ENCODE peak calls at places on chromosome 11, in ten cellular contexts. H is body of pancreas; Y is lower lobe of right lung; T is GM12878; L is CD4-positive, alpha-beta memory T cell; M is effector memory CD4-positive, alpha-beta T cell; R is uterus; W is adrenal gland; N is CD4-positive, CD25-positive, alpha-beta regulatory T cell; G is right cardiac atrium. O is an unnamed sample. For H3K9me3, the result is how much of the 10 kb centered on the place peaks cover.

GRCh38 chr11:112292785-112293407 is 32.2 kb upstream of the PLET1 start:
- DNase-seq in H (peak), Y (no peak), T (no peak), L (no peak), M (no peak), R (peak), W (peak), N (no peak), G (no peak), O (no peak)

GRCh38 chr11:9330387-9331384 is 16.3 kb upstream of the TMEM41B start:
- DNase-seq in H (no peak), Y (peak), T (no peak), L (no peak), M (no peak), R (no peak), W (no peak), N (no peak), G (no peak), O (no peak)

GRCh38 chr11:75639752-75640151 is 29.1 kb downstream of the MAP6 start:
- DNase-seq in H (peak), Y (peak), T (peak), L (no peak), M (no peak), R (peak), W (peak), N (no peak), G (peak), O (no peak)

GRCh38 chr11:116099541-116099940 is 595.3 kb upstream of the CADM1 start:
- DNase-seq in H (no peak), Y (no peak), T (no peak), L (no peak), M (no peak), R (no peak), W (no peak), N (no peak), G (no peak), O (no peak)

GRCh38 chr11:48103621-48104561 is 112.7 kb upstream of the OR4B1 start:
- DNase-seq in H (no peak), Y (no peak), T (no peak), L (no peak), M (no peak), R (no peak), W (no peak), N (no peak), G (no peak), O (no peak)

GRCh38 chr11:72589802-72590761 is 84.1 kb downstream of the PDE2A start:
- DNase-seq in H (peak), Y (no peak), T (no peak), L (peak), M (peak), R (no peak), W (no peak), N (no peak), G (peak), O (peak)

GRCh38 chr11:6320411-6321207 is at the start of gene CAVIN3:
- DNase-seq in H (peak), Y (peak), T (peak), L (no peak), M (no peak), R (peak), W (peak), N (no peak), G (peak), O (no peak)

GRCh38 chr11:61967924-61968757 is 707 bp upstream of the FTH1 start:
- DNase-seq in H (no peak), Y (peak), T (peak), L (peak), M (no peak), R (no peak), W (peak), N (peak), G (peak), O (no peak)

GRCh38 chr11:12330491-12331231 is 46.7 kb upstream of the PARVA start:
- DNase-seq in H (no peak), Y (no peak), T (no peak), L (peak), M (no peak), R (no peak), W (no peak), N (no peak), G (no peak), O (no peak)

GRCh38 chr11:46202149-46202548 is 75.3 kb upstream of the CREB3L1 start:
- DNase-seq in H (no peak), Y (no peak), T (no peak), L (no peak), M (no peak), R (no peak), W (no peak), N (no peak), G (no peak), O (no peak)

GRCh38 chr11:72704783-72705287 is 30.6 kb upstream of the PDE2A start:
- DNase-seq in H (no peak), Y (no peak), T (no peak), L (no peak), M (no peak), R (no peak), W (no peak), N (no peak), G (no peak), O (no peak)

GRCh38 chr11:109984634-109985289 is 108.4 kb upstream of the ZC3H12C start:
- DNase-seq in H (no peak), Y (no peak), T (peak), L (no peak), M (no peak), R (no peak), W (no peak), N (no peak), G (no peak), O (no peak)

GRCh38 chr11:68904458-68904847 is 762 bp downstream of the IGHMBP2 start:
- DNase-seq in H (no peak), Y (no peak), T (no peak), L (no peak), M (peak), R (no peak), W (peak), N (no peak), G (peak), O (no peak)

GRCh38 chr11:131464024-131464423 is 93.6 kb downstream of the NTM start:
- DNase-seq in H (no peak), Y (no peak), T (no peak), L (no peak), M (no peak), R (no peak), W (no peak), N (no peak), G (no peak), O (no peak)

GRCh38 chr11:34044664-34045485 is 6.7 kb upstream of the CAPRIN1 start:
- DNase-seq in H (peak), Y (peak), T (no peak), L (no peak), M (no peak), R (no peak), W (peak), N (no peak), G (no peak), O (no peak)

GRCh38 chr11:28983780-28984179 is 875.6 kb downstream of the METTL15 start:
- DNase-seq in H (peak), Y (no peak), T (no peak), L (no peak), M (no peak), R (no peak), W (no peak), N (no peak), G (no peak), O (no peak)

GRCh38 chr11:69637601-69637955 is 3.4 kb upstream of the CCND1 start:
- DNase-seq in H (no peak), Y (no peak), T (no peak), L (no peak), M (no peak), R (no peak), W (no peak), N (no peak), G (no peak), O (no peak)

GRCh38 chr11:44361883-44362282 is 51.9 kb upstream of the ALX4 start:
- DNase-seq in H (no peak), Y (no peak), T (no peak), L (no peak), M (no peak), R (no peak), W (no peak), N (no peak), G (no peak), O (no peak)

GRCh38 chr11:61725632-61726280 is 26.7 kb upstream of the MYRF start:
- DNase-seq in H (no peak), Y (no peak), T (no peak), L (no peak), M (no peak), R (no peak), W (no peak), N (no peak), G (peak), O (no peak)

GRCh38 chr11:87036756-87037449 is 831 bp upstream of the TMEM135 start:
- DNase-seq in H (peak), Y (no peak), T (no peak), L (no peak), M (no peak), R (no peak), W (no peak), N (no peak), G (no peak), O (no peak)

DNA sequence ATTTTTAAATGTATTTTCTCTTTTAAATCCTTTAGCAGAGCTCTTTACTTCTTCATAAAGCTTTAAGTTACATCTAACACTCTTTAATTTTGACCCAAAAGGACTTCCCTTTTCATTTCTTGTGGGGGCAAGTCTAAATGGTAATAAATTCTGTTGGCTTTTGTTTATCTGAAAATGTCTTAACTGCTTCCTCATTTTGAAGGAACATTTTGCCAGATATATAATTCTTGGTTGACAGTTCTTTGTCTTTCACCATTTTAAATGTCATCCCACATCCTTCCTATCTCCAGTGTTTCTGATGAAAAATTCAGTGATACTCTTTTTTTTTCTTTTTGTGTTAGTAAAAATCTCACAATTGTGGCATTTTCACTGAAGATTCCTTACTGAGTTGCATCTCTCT is 44.7 kb upstream of the ZBTB44 start:
- DNase-seq in H (no peak), Y (no peak), T (no peak), L (no peak), M (no peak), R (no peak), W (no peak), N (no peak), G (no peak), O (no peak)
- H3K9me3 ChIP-seq in H (under half), Y (under half), T (under half), L (under half), M (under half), R (under half), W (under half), N (under half), G (under half), O (under half)

GRCh38 chr11:114725623-114726022 is 47.3 kb downstream of the NXPE2 start:
- DNase-seq in H (no peak), Y (no peak), T (no peak), L (no peak), M (no peak), R (no peak), W (no peak), N (no peak), G (no peak), O (no peak)
- H3K9me3 ChIP-seq in H (under half), Y (under half), T (under half), L (under half), M (under half), R (under half), W (under half), N (under half), G (under half), O (under half)

GRCh38 chr11:2175659-2176058 is 4.0 kb upstream of the TH start:
- DNase-seq in H (peak), Y (no peak), T (no peak), L (no peak), M (no peak), R (no peak), W (peak), N (no peak), G (no peak), O (no peak)
- H3K9me3 ChIP-seq in H (under half), Y (under half), T (under half), L (under half), M (under half), R (under half), W (under half), N (under half), G (under half), O (under half)

DNA sequence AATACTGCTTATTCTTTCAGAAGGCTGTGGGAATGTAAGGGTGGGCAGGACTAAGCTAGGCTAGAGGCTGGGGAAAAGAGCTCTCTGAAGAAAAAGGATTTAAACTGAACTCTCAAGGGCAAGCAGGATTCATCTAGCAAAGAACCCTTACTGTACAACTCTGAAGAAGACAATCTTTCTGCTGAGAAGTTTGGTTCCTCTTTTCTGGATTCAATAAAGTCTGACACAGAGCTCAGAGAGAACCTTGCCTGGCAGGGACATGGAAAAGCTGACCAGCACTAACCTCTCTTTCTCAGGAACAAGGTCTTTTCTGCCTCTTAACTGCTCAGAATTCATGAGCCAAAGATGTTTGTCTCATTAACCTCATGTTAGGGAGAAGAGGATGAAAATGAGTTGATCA is 388.4 kb upstream of the DDI1 start:
- DNase-seq in H (no peak), Y (no peak), T (no peak), L (no peak), M (no peak), R (no peak), W (no peak), N (no peak), G (no peak), O (no peak)
- H3K9me3 ChIP-seq in H (under half), Y (under half), T (under half), L (under half), M (under half), R (under half), W (under half), N (under half), G (under half), O (under half)

GRCh38 chr11:121829159-121829643 is 286.8 kb downstream of the BLID start:
- DNase-seq in H (peak), Y (no peak), T (no peak), L (no peak), M (no peak), R (no peak), W (peak), N (no peak), G (no peak), O (no peak)

GRCh38 chr11:121839821-121840220 is 276.2 kb downstream of the BLID start:
- DNase-seq in H (no peak), Y (no peak), T (no peak), L (no peak), M (no peak), R (no peak), W (no peak), N (no peak), G (no peak), O (no peak)

GRCh38 chr11:121838571-121838970 is 277.4 kb downstream of the BLID start:
- DNase-seq in H (no peak), Y (no peak), T (no peak), L (no peak), M (no peak), R (no peak), W (no peak), N (no peak), G (no peak), O (no peak)

DNA sequence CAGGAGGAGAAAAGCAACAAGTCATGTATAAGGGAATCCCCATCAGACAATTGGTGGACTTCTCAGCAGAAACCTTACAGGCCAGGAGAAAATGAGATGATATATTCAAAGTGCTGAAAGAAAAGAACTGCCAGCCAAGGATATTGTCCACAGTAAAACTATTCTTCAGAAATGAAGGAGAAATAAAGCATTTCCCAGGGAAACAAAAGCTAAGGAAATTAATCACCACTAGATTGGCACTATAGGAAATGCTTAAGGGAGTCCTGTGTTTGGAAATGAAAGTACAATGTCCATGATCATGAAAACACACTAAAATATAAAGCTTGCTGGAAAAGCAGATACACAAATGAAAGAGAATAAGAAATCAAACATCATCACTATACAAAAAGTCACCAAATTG is 282.0 kb downstream of the BLID start:
- DNase-seq in H (no peak), Y (no peak), T (no peak), L (no peak), M (no peak), R (no peak), W (no peak), N (no peak), G (no peak), O (no peak)
- H3K9me3 ChIP-seq in H (under half), Y (under half), T (under half), L (under half), M (under half), R (under half), W (under half), N (under half), G (under half), O (under half)

GRCh38 chr11:58757449-58757848 is 25.7 kb upstream of the GLYAT start:
- DNase-seq in H (no peak), Y (no peak), T (no peak), L (no peak), M (no peak), R (no peak), W (no peak), N (no peak), G (no peak), O (no peak)
- H3K9me3 ChIP-seq in H (under half), Y (under half), T (under half), L (under half), M (under half), R (under half), W (under half), N (under half), G (under half), O (under half)